ENCODE peak calls at places on chromosomes 16 and 17, in four cellular contexts. F is COR-L47, R is colonic mucosa, S is mesenchymal stem cell. H is an unnamed sample.

GRCh38 chr16:88479795-88480760 is 27.0 kb downstream of the ZFPM1 start:
- DNase-seq in R (no peak), S (no peak), F (peak; percentile 63), H (no peak)

GRCh38 chr17:80671823-80672105 is 127.1 kb downstream of the RPTOR start:
- DNase-seq in R (no peak), F (peak; percentile 51), S (no peak), H (peak; percentile 14)

GRCh38 chr17:2337152-2337810 is at the start of gene SGSM2:
- DNase-seq in R (peak; percentile 60), F (peak; percentile 56), S (peak; percentile 65), H (peak; percentile 81)

GRCh38 chr16:18855196-18855595 is 53.8 kb upstream of the ARL6IP1 start:
- DNase-seq in R (no peak), F (no peak), S (no peak), H (no peak)

GRCh38 chr16:85350973-85351372 is 238.7 kb upstream of the CIBAR2 start:
- DNase-seq in F (peak; percentile 99), R (peak; percentile 95), S (peak; percentile 95), H (peak; percentile 58)

GRCh38 chr16:65125871-65126270 is 4.0 kb upstream of the CDH11 start:
- DNase-seq in R (no peak), S (peak; percentile 93), F (no peak), H (no peak)

GRCh38 chr17:76737676-76738467 is at the start of gene MFSD11:
- DNase-seq in R (peak; percentile 91), S (peak; percentile 97), F (peak; percentile 94), H (peak; percentile 96)

GRCh38 chr17:76714822-76715461 is 4.2 kb upstream of the MXRA7 start:
- DNase-seq in F (peak; percentile 19), R (peak; percentile 83), S (peak; percentile 65), H (peak; percentile 45)

GRCh38 chr16:66717112-66717675 is 20.7 kb upstream of the CMTM4 start:
- DNase-seq in S (peak; percentile 49), R (peak; percentile 60), F (no peak), H (no peak)

GRCh38 chr17:8754890-8755289 is 3.5 kb downstream of the SPDYE4 start:
- DNase-seq in S (no peak), R (no peak), F (no peak), H (no peak)

GRCh38 chr16:66440271-66440802 is 13.2 kb downstream of the BEAN1 start:
- DNase-seq in F (no peak), S (no peak), R (no peak), H (no peak)

GRCh38 chr17:12744298-12744697 is 45.0 kb upstream of the ARHGAP44 start:
- DNase-seq in R (peak; percentile 17), S (peak; percentile 13), F (no peak), H (no peak)

GRCh38 chr17:42321555-42321954 is 33.3 kb downstream of the STAT5A start:
- DNase-seq in F (no peak), S (no peak), R (no peak), H (no peak)

GRCh38 chr16:11142261-11142630 is 113.8 kb downstream of the SOCS1 start:
- DNase-seq in F (no peak), S (no peak), R (no peak), H (no peak)

GRCh38 chr16:31148281-31148728 is 1.6 kb downstream of the PRSS36 start:
- DNase-seq in R (peak; percentile 88), S (no peak), F (no peak), H (no peak)

GRCh38 chr17:64614266-64615011 is 47.7 kb downstream of the SMURF2 start:
- DNase-seq in R (no peak), F (no peak), S (no peak), H (no peak)

GRCh38 chr17:3944485-3945388 is 19.5 kb downstream of the ATP2A3 start:
- DNase-seq in S (peak; percentile 73), R (peak; percentile 37), F (no peak), H (no peak)

GRCh38 chr17:64441772-64442549 is 7.0 kb upstream of the MILR1 start:
- DNase-seq in F (no peak), R (no peak), S (peak; percentile 68), H (no peak)

H was measured in NCI-H146.